ENCODE peak calls at places on chromosomes 6 and 20, in four cellular contexts. Q is H1, H is tibial nerve, Y is cardiac muscle cell. D is an unnamed sample.

GRCh38 chr6:14796974-14797762 is 448.7 kb upstream of the JARID2 start:
- DNase-seq in Q (no peak), H (no peak), Y (peak; percentile 44), D (no peak)

GRCh38 chr6:110618591-110619267 is 142.3 kb upstream of the SLC22A16 start:
- DNase-seq in Q (no peak), H (no peak), Y (no peak), D (peak; percentile 9)

GRCh38 chr6:33147807-33148666 is 44.2 kb downstream of the COL11A2 start:
- DNase-seq in Q (no peak), H (peak; percentile 59), Y (peak; percentile 78), D (no peak)

GRCh38 chr6:47669684-47670515 is 28.5 kb upstream of the ADGRF4 start:
- DNase-seq in Q (no peak), H (no peak), Y (peak; percentile 37), D (no peak)

GRCh38 chr6:21121737-21122136 is 471.8 kb upstream of the SOX4 start:
- DNase-seq in Q (no peak), H (no peak), Y (no peak), D (no peak)

GRCh38 chr6:20709451-20709850 is 175.2 kb downstream of the CDKAL1 start:
- DNase-seq in Q (no peak), H (no peak), Y (peak; percentile 42), D (no peak)

GRCh38 chr20:58695895-58696375 is 3.3 kb downstream of the NPEPL1 start:
- DNase-seq in Q (no peak), H (no peak), Y (no peak), D (no peak)

GRCh38 chr6:136693090-136693489 is 99.2 kb downstream of the MAP3K5 start:
- DNase-seq in Q (no peak), H (no peak), Y (no peak), D (no peak)

GRCh38 chr6:142744836-142745235 is 200.1 kb downstream of the HIVEP2 start:
- DNase-seq in Q (no peak), H (no peak), Y (peak; percentile 25), D (no peak)

GRCh38 chr20:62030834-62031434 is 34.7 kb downstream of the TAF4 start:
- DNase-seq in Q (no peak), H (no peak), Y (no peak), D (no peak)

GRCh38 chr6:112337209-112337638 is 9.9 kb upstream of the RFPL4B start:
- DNase-seq in Q (peak; percentile 50), H (peak; percentile 59), Y (peak; percentile 89), D (peak; percentile 57)

GRCh38 chr6:155120034-155120433 is 124.9 kb downstream of the TIAM2 start:
- DNase-seq in Q (no peak), H (no peak), Y (no peak), D (peak; percentile 87)

GRCh38 chr6:35852994-35853393 is 47.8 kb downstream of the LHFPL5 start:
- DNase-seq in Q (no peak), H (no peak), Y (no peak), D (no peak)

GRCh38 chr6:491233-491632 is 99.7 kb downstream of the IRF4 start:
- DNase-seq in Q (no peak), H (no peak), Y (no peak), D (no peak)

GRCh38 chr20:56208121-56208520 is 40.4 kb upstream of the MC3R start:
- DNase-seq in Q (no peak), H (no peak), Y (no peak), D (no peak)

GRCh38 chr6:80468398-80468797 is 361.9 kb downstream of the BCKDHB start:
- DNase-seq in Q (no peak), H (no peak), Y (no peak), D (no peak)

GRCh38 chr6:150145427-150145826 is 2.6 kb downstream of the PPP1R14C start:
- DNase-seq in Q (no peak), H (no peak), Y (no peak), D (no peak)

GRCh38 chr20:50311308-50312001 is 120.8 kb downstream of the CEBPB start:
- DNase-seq in Q (no peak), H (no peak), Y (no peak), D (no peak)

GRCh38 chr20:16569218-16570153 is 3.8 kb downstream of the KIF16B start:
- DNase-seq in Q (no peak), H (no peak), Y (no peak), D (no peak)

GRCh38 chr20:39851459-39851858 is 837.6 kb downstream of the MAFB start:
- DNase-seq in Q (no peak), H (no peak), Y (peak; percentile 27), D (no peak)

GRCh38 chr6:50707191-50707590 is 6.1 kb upstream of the TFAP2D start:
- DNase-seq in Q (no peak), H (no peak), Y (no peak), D (no peak)

GRCh38 chr6:70479236-70479635 is 65.9 kb downstream of the FAM135A start:
- DNase-seq in Q (no peak), H (no peak), Y (peak; percentile 71), D (no peak)

GRCh38 chr20:58308290-58308679 is 1.2 kb upstream of the RAB22A start:
- DNase-seq in Q (no peak), H (no peak), Y (no peak), D (no peak)

GRCh38 chr6:13874191-13874549 is 50.6 kb upstream of the RNF182 start:
- DNase-seq in Q (no peak), H (no peak), Y (no peak), D (no peak)

GRCh38 chr6:78700997-78701396 is 166.4 kb upstream of the IRAK1BP1 start:
- DNase-seq in Q (no peak), H (no peak), Y (no peak), D (no peak)

GRCh38 chr6:121436966-121437756 is 1.7 kb downstream of the GJA1 start:
- DNase-seq in Q (no peak), H (peak; percentile 63), Y (peak; percentile 68), D (no peak)

GRCh38 chr6:170583736-170584180 is 679 bp downstream of the PDCD2 start:
- DNase-seq in Q (no peak), H (no peak), Y (no peak), D (no peak)

GRCh38 chr6:61887425-61887824 is 398.6 kb downstream of the KHDRBS2 start:
- DNase-seq in Q (no peak), H (no peak), Y (no peak), D (no peak)

GRCh38 chr6:31969712-31970603 is 2.0 kb downstream of the DXO start:
- DNase-seq in Q (no peak), H (no peak), Y (peak; percentile 52), D (no peak)

GRCh38 chr6:33505544-33506330 is 51.4 kb downstream of the ZBTB9 start:
- DNase-seq in Q (no peak), H (no peak), Y (no peak), D (no peak)

GRCh38 chr6:169795196-169795595 is 43.8 kb downstream of the ERMARD start:
- DNase-seq in Q (no peak), H (no peak), Y (no peak), D (no peak)

GRCh38 chr6:466564-466963 is 75.0 kb downstream of the IRF4 start:
- DNase-seq in Q (no peak), H (no peak), Y (no peak), D (no peak)

GRCh38 chr6:139030539-139030938 is 2.0 kb downstream of the ABRACL start:
- DNase-seq in Q (no peak), H (no peak), Y (no peak), D (no peak)

GRCh38 chr20:5222919-5223634 is 93.7 kb downstream of the PROKR2 start:
- DNase-seq in Q (peak; percentile 68), H (peak; percentile 20), Y (peak; percentile 73), D (peak; percentile 29)

GRCh38 chr6:105042648-105043047 is 85.7 kb downstream of the LIN28B start:
- DNase-seq in Q (no peak), H (no peak), Y (no peak), D (no peak)

GRCh38 chr6:105045546-105045945 is 88.6 kb downstream of the LIN28B start:
- DNase-seq in Q (no peak), H (no peak), Y (peak; percentile 7), D (no peak)

GRCh38 chr6:105043979-105044378 is 87.1 kb downstream of the LIN28B start:
- DNase-seq in Q (no peak), H (no peak), Y (no peak), D (no peak)

GRCh38 chr6:105038259-105038658 is 81.4 kb downstream of the LIN28B start:
- DNase-seq in Q (no peak), H (no peak), Y (peak; percentile 1), D (no peak)

DNA sequence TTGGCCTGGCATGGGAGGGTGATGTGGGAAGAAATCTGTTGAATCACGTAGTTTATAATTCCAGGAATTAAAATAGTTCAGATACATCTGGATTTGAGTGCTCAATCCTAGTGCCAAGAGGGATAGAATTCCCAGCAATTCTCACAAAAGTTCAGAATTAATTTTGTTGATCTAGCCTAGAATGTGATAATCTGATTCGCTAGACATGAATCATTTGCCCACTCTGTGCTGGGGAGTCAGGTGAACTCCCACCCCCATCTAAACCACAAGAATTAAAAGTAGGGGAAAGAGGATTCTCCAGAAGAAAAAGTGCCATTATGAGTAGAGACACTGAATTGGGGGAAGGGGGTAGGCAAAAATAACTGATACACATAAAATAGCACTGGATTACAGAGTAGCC is 85.0 kb downstream of the LIN28B start:
- DNase-seq in Q (no peak), H (no peak), Y (no peak), D (no peak)
- H3K27ac ChIP-seq in Q (no peak overlapping the region), H (no peak overlapping the region), Y (peak overlapping the region; percentile 79), D (no peak overlapping the region)

GRCh38 chr6:56527934-56528333 is 114.8 kb downstream of the DST start:
- DNase-seq in Q (no peak), H (no peak), Y (no peak), D (no peak)
- H3K4me1 ChIP-seq in Q (peaks cover 4% of the 10 kb centered on the region), H (no peaks in the 10 kb centered on the region), Y (no peaks in the 10 kb centered on the region), D (peaks cover 2% of the 10 kb centered on the region)

GRCh38 chr20:24045621-24046020 is 57.0 kb upstream of the GGTLC1 start:
- DNase-seq in Q (no peak), H (no peak), Y (no peak), D (no peak)
- H3K4me3 ChIP-seq in Q (no peak overlapping the region), H (no peak overlapping the region), Y (no peak overlapping the region), D (no peak overlapping the region)

DNA sequence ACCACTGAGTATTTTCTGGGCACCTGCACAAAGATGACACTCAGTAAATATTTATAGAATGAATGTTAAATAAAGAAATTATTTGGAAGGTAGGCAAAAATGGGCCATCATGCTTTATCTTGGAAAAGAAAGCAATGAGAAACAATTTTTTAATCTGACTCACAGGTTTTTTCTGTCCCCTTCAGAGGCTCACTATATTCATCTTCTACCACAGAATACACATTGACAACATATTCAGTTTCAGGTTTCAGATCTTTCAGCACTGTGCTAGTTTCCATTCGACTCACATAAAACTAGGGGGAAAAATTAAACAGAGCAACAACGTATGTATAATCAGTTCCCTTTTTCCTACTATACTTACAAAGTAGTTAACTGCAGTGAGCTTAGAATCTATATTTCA is 58.3 kb downstream of the COL12A1 start:
- DNase-seq in Q (no peak), H (no peak), Y (no peak), D (no peak)
- H3K27ac ChIP-seq in Q (no peak overlapping the region), H (no peak overlapping the region), Y (no peak overlapping the region), D (no peak overlapping the region)

DNA sequence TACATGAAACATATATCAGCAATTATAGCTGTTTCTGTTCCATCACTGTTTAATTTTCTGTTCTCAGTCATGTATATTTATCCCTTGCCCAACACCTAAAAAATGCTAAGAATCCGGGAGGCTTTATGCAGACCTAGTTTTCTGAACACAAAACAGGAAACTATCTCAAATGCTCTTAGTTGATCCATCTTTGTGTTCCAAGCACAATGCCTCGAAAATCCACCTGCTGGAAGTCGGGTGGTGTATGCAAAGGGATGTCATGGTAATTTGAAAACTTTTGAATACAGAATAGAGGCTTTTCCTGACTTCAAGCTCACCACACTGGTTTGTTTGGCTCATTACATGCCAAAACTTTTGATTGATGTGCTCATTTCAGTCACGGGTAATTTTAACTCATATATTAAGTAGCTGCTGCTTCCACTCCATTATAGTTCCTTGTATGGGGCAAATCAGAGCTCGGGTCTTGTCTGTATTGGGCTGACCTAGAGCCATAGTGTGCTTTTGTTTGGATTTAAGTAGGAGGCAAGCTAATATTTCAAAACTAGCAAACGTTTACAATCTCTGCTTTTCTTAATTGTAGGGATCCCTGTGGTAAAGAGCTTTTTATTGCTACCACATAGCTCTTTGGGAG is 646.5 kb upstream of the EPHA7 start:
- DNase-seq in Q (no peak), H (no peak), Y (no peak), D (no peak)
- H3K4me1 ChIP-seq in Q (peaks cover 2% of the 10 kb centered on the region), H (no peaks in the 10 kb centered on the region), Y (no peaks in the 10 kb centered on the region), D (no peaks in the 10 kb centered on the region)

D was measured in iPS DF 6.9.